ENCODE peak calls at places on chromosomes 4 and X, in eight cellular contexts. One of them, this sample, is unnamed.

GRCh38 chr4:5203925-5204324 is 152.6 kb downstream of the STK32B start:
- DNase-seq in K562: no peak
- DNase-seq in AG10803: peak; percentile 80
- DNase-seq in brain microvascular endothelial cell: no peak
- DNase-seq in GM23338: no peak
- DNase-seq in uterus: no peak
- DNase-seq in pancreas: no peak
- DNase-seq in neural crest cell: no peak
- DNase-seq in this sample: no peak

GRCh38 chrX:134548257-134548732 is 88.3 kb downstream of the HPRT1 start:
- DNase-seq in K562: no peak
- DNase-seq in AG10803: no peak
- DNase-seq in brain microvascular endothelial cell: no peak
- DNase-seq in GM23338: peak; percentile 27
- DNase-seq in uterus: no peak
- DNase-seq in pancreas: no peak
- DNase-seq in neural crest cell: no peak
- DNase-seq in this sample: no peak

GRCh38 chr4:139018971-139019758 is 3.6 kb downstream of the NOCT start:
- DNase-seq in K562: no peak
- DNase-seq in AG10803: peak; percentile 92
- DNase-seq in brain microvascular endothelial cell: no peak
- DNase-seq in GM23338: no peak
- DNase-seq in uterus: no peak
- DNase-seq in pancreas: no peak
- DNase-seq in neural crest cell: no peak
- DNase-seq in this sample: no peak

GRCh38 chrX:267771-268261 is 13.4 kb upstream of the PLCXD1 start:
- DNase-seq in K562: no peak
- DNase-seq in AG10803: no peak
- DNase-seq in brain microvascular endothelial cell: no peak
- DNase-seq in GM23338: peak; percentile 33
- DNase-seq in uterus: peak; percentile 9
- DNase-seq in pancreas: peak; percentile 42
- DNase-seq in neural crest cell: no peak
- DNase-seq in this sample: no peak

GRCh38 chrX:124860736-124861135 is 458.9 kb upstream of the TEX13C start:
- DNase-seq in K562: no peak
- DNase-seq in AG10803: no peak
- DNase-seq in brain microvascular endothelial cell: no peak
- DNase-seq in GM23338: no peak
- DNase-seq in uterus: no peak
- DNase-seq in pancreas: no peak
- DNase-seq in neural crest cell: no peak
- DNase-seq in this sample: no peak

GRCh38 chrX:153029875-153030274 is 26.4 kb upstream of the PNMA3 start:
- DNase-seq in K562: no peak
- DNase-seq in AG10803: no peak
- DNase-seq in brain microvascular endothelial cell: no peak
- DNase-seq in GM23338: no peak
- DNase-seq in uterus: no peak
- DNase-seq in pancreas: peak; percentile 69
- DNase-seq in neural crest cell: no peak
- DNase-seq in this sample: no peak

GRCh38 chr4:171042989-171043524 is 770.1 kb upstream of the GALNTL6 start:
- DNase-seq in K562: no peak
- DNase-seq in AG10803: no peak
- DNase-seq in brain microvascular endothelial cell: no peak
- DNase-seq in GM23338: no peak
- DNase-seq in uterus: no peak
- DNase-seq in pancreas: peak; percentile 58
- DNase-seq in neural crest cell: no peak
- DNase-seq in this sample: no peak

GRCh38 chr4:149825336-149825735 is 9.7 kb upstream of the IQCM start:
- DNase-seq in K562: no peak
- DNase-seq in AG10803: no peak
- DNase-seq in brain microvascular endothelial cell: no peak
- DNase-seq in GM23338: no peak
- DNase-seq in uterus: no peak
- DNase-seq in pancreas: no peak
- DNase-seq in neural crest cell: no peak
- DNase-seq in this sample: no peak

GRCh38 chr4:103158760-103159159 is 39.4 kb downstream of the CENPE start:
- DNase-seq in K562: no peak
- DNase-seq in AG10803: no peak
- DNase-seq in brain microvascular endothelial cell: no peak
- DNase-seq in GM23338: no peak
- DNase-seq in uterus: no peak
- DNase-seq in pancreas: no peak
- DNase-seq in neural crest cell: no peak
- DNase-seq in this sample: no peak

GRCh38 chr4:77193511-77194236 is 36.7 kb downstream of the CCNG2 start:
- DNase-seq in K562: peak; percentile 64
- DNase-seq in AG10803: no peak
- DNase-seq in brain microvascular endothelial cell: no peak
- DNase-seq in GM23338: peak; percentile 95
- DNase-seq in uterus: no peak
- DNase-seq in pancreas: no peak
- DNase-seq in neural crest cell: no peak
- DNase-seq in this sample: peak; percentile 79

GRCh38 chrX:119399772-119400101 is 601 bp downstream of the SLC25A43 start:
- DNase-seq in K562: no peak
- DNase-seq in AG10803: peak; percentile 47
- DNase-seq in brain microvascular endothelial cell: no peak
- DNase-seq in GM23338: peak; percentile 53
- DNase-seq in uterus: no peak
- DNase-seq in pancreas: no peak
- DNase-seq in neural crest cell: no peak
- DNase-seq in this sample: no peak

GRCh38 chr4:13881880-13882279 is 254.4 kb upstream of the BOD1L1 start:
- DNase-seq in K562: no peak
- DNase-seq in AG10803: no peak
- DNase-seq in brain microvascular endothelial cell: no peak
- DNase-seq in GM23338: no peak
- DNase-seq in uterus: no peak
- DNase-seq in pancreas: no peak
- DNase-seq in neural crest cell: no peak
- DNase-seq in this sample: no peak
- TF ChIP-seq CTCF in K562: no peak
- TF ChIP-seq CTCF in AG10803: peak; percentile 46
- TF ChIP-seq CTCF in brain microvascular endothelial cell: peak; percentile 50
- TF ChIP-seq CTCF in GM23338: no peak
- TF ChIP-seq CTCF in uterus: no peak
- TF ChIP-seq CTCF in pancreas: no peak
- TF ChIP-seq CTCF in neural crest cell: no peak
- TF ChIP-seq CTCF in this sample: no peak

GRCh38 chrX:112043997-112044396 is 38.6 kb downstream of the TRPC5 start:
- DNase-seq in K562: peak; percentile 4
- DNase-seq in AG10803: no peak
- DNase-seq in brain microvascular endothelial cell: no peak
- DNase-seq in GM23338: peak; percentile 41
- DNase-seq in uterus: no peak
- DNase-seq in pancreas: no peak
- DNase-seq in neural crest cell: no peak
- DNase-seq in this sample: no peak
- TF ChIP-seq CTCF in K562: peak; percentile 4
- TF ChIP-seq CTCF in AG10803: peak; percentile 25
- TF ChIP-seq CTCF in brain microvascular endothelial cell: no peak
- TF ChIP-seq CTCF in GM23338: peak; percentile 62
- TF ChIP-seq CTCF in uterus: no peak
- TF ChIP-seq CTCF in pancreas: no peak
- TF ChIP-seq CTCF in neural crest cell: peak; percentile 74
- TF ChIP-seq CTCF in this sample: no peak

GRCh38 chr4:55345980-55346850 is at the start of gene SRD5A3:
- DNase-seq in K562: peak; percentile 90
- DNase-seq in AG10803: peak; percentile 76
- DNase-seq in brain microvascular endothelial cell: peak; percentile 53
- DNase-seq in GM23338: peak; percentile 89
- DNase-seq in uterus: peak; percentile 80
- DNase-seq in pancreas: peak; percentile 93
- DNase-seq in neural crest cell: peak; percentile 92
- DNase-seq in this sample: peak; percentile 67

GRCh38 chr4:55346851-55347255 is 811 bp downstream of the SRD5A3 start:
- DNase-seq in K562: no peak
- DNase-seq in AG10803: no peak
- DNase-seq in brain microvascular endothelial cell: no peak
- DNase-seq in GM23338: no peak
- DNase-seq in uterus: no peak
- DNase-seq in pancreas: no peak
- DNase-seq in neural crest cell: no peak
- DNase-seq in this sample: no peak

GRCh38 chr4:55348436-55348835 is 2.4 kb downstream of the SRD5A3 start:
- DNase-seq in K562: no peak
- DNase-seq in AG10803: peak; percentile 30
- DNase-seq in brain microvascular endothelial cell: no peak
- DNase-seq in GM23338: no peak
- DNase-seq in uterus: no peak
- DNase-seq in pancreas: no peak
- DNase-seq in neural crest cell: no peak
- DNase-seq in this sample: no peak

GRCh38 chr4:55345054-55345453 is 988 bp upstream of the SRD5A3 start:
- DNase-seq in K562: no peak
- DNase-seq in AG10803: no peak
- DNase-seq in brain microvascular endothelial cell: no peak
- DNase-seq in GM23338: no peak
- DNase-seq in uterus: no peak
- DNase-seq in pancreas: no peak
- DNase-seq in neural crest cell: no peak
- DNase-seq in this sample: no peak

GRCh38 chr4:55347610-55348228 is 1.7 kb downstream of the SRD5A3 start:
- DNase-seq in K562: no peak
- DNase-seq in AG10803: no peak
- DNase-seq in brain microvascular endothelial cell: no peak
- DNase-seq in GM23338: no peak
- DNase-seq in uterus: no peak
- DNase-seq in pancreas: no peak
- DNase-seq in neural crest cell: no peak
- DNase-seq in this sample: no peak
- TF ChIP-seq CTCF in K562: no peak
- TF ChIP-seq CTCF in AG10803: no peak
- TF ChIP-seq CTCF in brain microvascular endothelial cell: no peak
- TF ChIP-seq CTCF in GM23338: no peak
- TF ChIP-seq CTCF in uterus: no peak
- TF ChIP-seq CTCF in pancreas: no peak
- TF ChIP-seq CTCF in neural crest cell: no peak
- TF ChIP-seq CTCF in this sample: no peak

GRCh38 chr4:123750044-123750443 is 353.4 kb downstream of the SPRY1 start:
- DNase-seq in K562: no peak
- DNase-seq in AG10803: no peak
- DNase-seq in brain microvascular endothelial cell: peak; percentile 28
- DNase-seq in GM23338: peak; percentile 54
- DNase-seq in uterus: no peak
- DNase-seq in pancreas: no peak
- DNase-seq in neural crest cell: no peak
- DNase-seq in this sample: no peak
- TF ChIP-seq CTCF in K562: no peak
- TF ChIP-seq CTCF in AG10803: no peak
- TF ChIP-seq CTCF in brain microvascular endothelial cell: no peak
- TF ChIP-seq CTCF in GM23338: no peak
- TF ChIP-seq CTCF in uterus: no peak
- TF ChIP-seq CTCF in pancreas: no peak
- TF ChIP-seq CTCF in neural crest cell: no peak
- TF ChIP-seq CTCF in this sample: no peak

GRCh38 chr4:65089666-65090065 is 580.6 kb downstream of the EPHA5 start:
- DNase-seq in K562: no peak
- DNase-seq in AG10803: no peak
- DNase-seq in brain microvascular endothelial cell: peak; percentile 13
- DNase-seq in GM23338: no peak
- DNase-seq in uterus: no peak
- DNase-seq in pancreas: no peak
- DNase-seq in neural crest cell: no peak
- DNase-seq in this sample: no peak
- TF ChIP-seq CTCF in K562: no peak
- TF ChIP-seq CTCF in AG10803: no peak
- TF ChIP-seq CTCF in brain microvascular endothelial cell: peak; percentile 52
- TF ChIP-seq CTCF in GM23338: peak; percentile 33
- TF ChIP-seq CTCF in uterus: no peak
- TF ChIP-seq CTCF in pancreas: no peak
- TF ChIP-seq CTCF in neural crest cell: peak; percentile 49
- TF ChIP-seq CTCF in this sample: no peak